ENCODE peak calls at places on chromosomes 13 and 19, in nine cellular contexts. One of them, this sample, is unnamed. For H3K9me3 and H3K4me1, the result is how much of the 10 kb centered on the place peaks cover.

GRCh38 chr13:109737606-109738005 is 48.8 kb downstream of the IRS2 start:
- DNase-seq in cardiac muscle cell: peak
- DNase-seq in uterus: no peak
- DNase-seq in tibial artery: no peak
- DNase-seq in CD8-positive, alpha-beta T cell: no peak
- DNase-seq in fibroblast of lung: peak
- DNase-seq in GM12878: no peak
- DNase-seq in effector memory CD4-positive, alpha-beta T cell: no peak
- DNase-seq in prostate gland: no peak
- DNase-seq in this sample: peak

GRCh38 chr19:51799311-51799997 is 4.5 kb downstream of the FPR3 start:
- DNase-seq in cardiac muscle cell: peak
- DNase-seq in uterus: peak
- DNase-seq in tibial artery: peak
- DNase-seq in CD8-positive, alpha-beta T cell: no peak
- DNase-seq in fibroblast of lung: peak
- DNase-seq in GM12878: no peak
- DNase-seq in effector memory CD4-positive, alpha-beta T cell: no peak
- DNase-seq in prostate gland: peak
- DNase-seq in this sample: peak

GRCh38 chr13:23630349-23631093 is 60.3 kb downstream of the TNFRSF19 start:
- DNase-seq in cardiac muscle cell: no peak
- DNase-seq in uterus: no peak
- DNase-seq in tibial artery: no peak
- DNase-seq in CD8-positive, alpha-beta T cell: no peak
- DNase-seq in fibroblast of lung: no peak
- DNase-seq in GM12878: no peak
- DNase-seq in effector memory CD4-positive, alpha-beta T cell: no peak
- DNase-seq in prostate gland: no peak
- DNase-seq in this sample: no peak

GRCh38 chr19:5395996-5396939 is 55.7 kb upstream of the PTPRS start:
- DNase-seq in cardiac muscle cell: no peak
- DNase-seq in uterus: no peak
- DNase-seq in tibial artery: no peak
- DNase-seq in CD8-positive, alpha-beta T cell: no peak
- DNase-seq in fibroblast of lung: no peak
- DNase-seq in GM12878: no peak
- DNase-seq in effector memory CD4-positive, alpha-beta T cell: no peak
- DNase-seq in prostate gland: no peak
- DNase-seq in this sample: no peak

GRCh38 chr13:77351326-77351725 is 24.4 kb upstream of the MYCBP2 start:
- DNase-seq in cardiac muscle cell: no peak
- DNase-seq in uterus: no peak
- DNase-seq in tibial artery: peak
- DNase-seq in CD8-positive, alpha-beta T cell: no peak
- DNase-seq in fibroblast of lung: no peak
- DNase-seq in GM12878: no peak
- DNase-seq in effector memory CD4-positive, alpha-beta T cell: no peak
- DNase-seq in prostate gland: no peak
- DNase-seq in this sample: no peak

GRCh38 chr19:28641395-28641794 is 571.6 kb downstream of the UQCRFS1 start:
- DNase-seq in cardiac muscle cell: no peak
- DNase-seq in uterus: no peak
- DNase-seq in tibial artery: no peak
- DNase-seq in CD8-positive, alpha-beta T cell: no peak
- DNase-seq in fibroblast of lung: no peak
- DNase-seq in GM12878: no peak
- DNase-seq in effector memory CD4-positive, alpha-beta T cell: no peak
- DNase-seq in prostate gland: no peak
- DNase-seq in this sample: no peak

GRCh38 chr19:5237190-5237780 is 103.3 kb downstream of the PTPRS start:
- DNase-seq in cardiac muscle cell: no peak
- DNase-seq in uterus: no peak
- DNase-seq in tibial artery: no peak
- DNase-seq in CD8-positive, alpha-beta T cell: no peak
- DNase-seq in fibroblast of lung: no peak
- DNase-seq in GM12878: no peak
- DNase-seq in effector memory CD4-positive, alpha-beta T cell: no peak
- DNase-seq in prostate gland: no peak
- DNase-seq in this sample: no peak

GRCh38 chr13:44075113-44075512 is 195.4 kb downstream of the LACC1 start:
- DNase-seq in cardiac muscle cell: no peak
- DNase-seq in uterus: no peak
- DNase-seq in tibial artery: no peak
- DNase-seq in CD8-positive, alpha-beta T cell: no peak
- DNase-seq in fibroblast of lung: no peak
- DNase-seq in GM12878: no peak
- DNase-seq in effector memory CD4-positive, alpha-beta T cell: no peak
- DNase-seq in prostate gland: peak
- DNase-seq in this sample: no peak

GRCh38 chr19:55622242-55622969 is 2.0 kb downstream of the ZNF784 start:
- DNase-seq in cardiac muscle cell: no peak
- DNase-seq in uterus: no peak
- DNase-seq in tibial artery: no peak
- DNase-seq in CD8-positive, alpha-beta T cell: no peak
- DNase-seq in fibroblast of lung: no peak
- DNase-seq in GM12878: no peak
- DNase-seq in effector memory CD4-positive, alpha-beta T cell: no peak
- DNase-seq in prostate gland: no peak
- DNase-seq in this sample: no peak

GRCh38 chr19:14073232-14073924 is 792 bp downstream of the MISP3 start:
- DNase-seq in cardiac muscle cell: peak
- DNase-seq in uterus: peak
- DNase-seq in tibial artery: peak
- DNase-seq in CD8-positive, alpha-beta T cell: peak
- DNase-seq in fibroblast of lung: peak
- DNase-seq in GM12878: no peak
- DNase-seq in effector memory CD4-positive, alpha-beta T cell: peak
- DNase-seq in prostate gland: peak
- DNase-seq in this sample: peak

GRCh38 chr13:38686635-38687245 is at the start of gene FREM2:
- DNase-seq in cardiac muscle cell: peak
- DNase-seq in uterus: peak
- DNase-seq in tibial artery: no peak
- DNase-seq in CD8-positive, alpha-beta T cell: no peak
- DNase-seq in fibroblast of lung: peak
- DNase-seq in GM12878: no peak
- DNase-seq in effector memory CD4-positive, alpha-beta T cell: no peak
- DNase-seq in prostate gland: peak
- DNase-seq in this sample: peak

GRCh38 chr13:100525453-100526298 is 62.9 kb downstream of the GGACT start:
- DNase-seq in cardiac muscle cell: no peak
- DNase-seq in uterus: no peak
- DNase-seq in tibial artery: no peak
- DNase-seq in CD8-positive, alpha-beta T cell: no peak
- DNase-seq in fibroblast of lung: no peak
- DNase-seq in GM12878: no peak
- DNase-seq in effector memory CD4-positive, alpha-beta T cell: no peak
- DNase-seq in prostate gland: no peak
- DNase-seq in this sample: no peak

GRCh38 chr19:11563530-11563929 is 4.5 kb upstream of the ELOF1 start:
- DNase-seq in cardiac muscle cell: no peak
- DNase-seq in uterus: no peak
- DNase-seq in tibial artery: no peak
- DNase-seq in CD8-positive, alpha-beta T cell: no peak
- DNase-seq in fibroblast of lung: no peak
- DNase-seq in GM12878: no peak
- DNase-seq in effector memory CD4-positive, alpha-beta T cell: no peak
- DNase-seq in prostate gland: no peak
- DNase-seq in this sample: no peak

GRCh38 chr19:584240-585001 is 5.3 kb upstream of the HCN2 start:
- DNase-seq in cardiac muscle cell: peak
- DNase-seq in uterus: peak
- DNase-seq in tibial artery: no peak
- DNase-seq in CD8-positive, alpha-beta T cell: peak
- DNase-seq in fibroblast of lung: peak
- DNase-seq in GM12878: no peak
- DNase-seq in effector memory CD4-positive, alpha-beta T cell: peak
- DNase-seq in prostate gland: no peak
- DNase-seq in this sample: peak

GRCh38 chr13:48009298-48009697 is 8.2 kb upstream of the SUCLA2 start:
- DNase-seq in cardiac muscle cell: peak
- DNase-seq in uterus: no peak
- DNase-seq in tibial artery: no peak
- DNase-seq in CD8-positive, alpha-beta T cell: no peak
- DNase-seq in fibroblast of lung: peak
- DNase-seq in GM12878: no peak
- DNase-seq in effector memory CD4-positive, alpha-beta T cell: no peak
- DNase-seq in prostate gland: no peak
- DNase-seq in this sample: peak

GRCh38 chr19:8145969-8146368 is 3.4 kb downstream of the FBN3 start:
- DNase-seq in cardiac muscle cell: no peak
- DNase-seq in uterus: no peak
- DNase-seq in tibial artery: no peak
- DNase-seq in CD8-positive, alpha-beta T cell: no peak
- DNase-seq in fibroblast of lung: no peak
- DNase-seq in GM12878: no peak
- DNase-seq in effector memory CD4-positive, alpha-beta T cell: no peak
- DNase-seq in prostate gland: no peak
- DNase-seq in this sample: no peak

DNA sequence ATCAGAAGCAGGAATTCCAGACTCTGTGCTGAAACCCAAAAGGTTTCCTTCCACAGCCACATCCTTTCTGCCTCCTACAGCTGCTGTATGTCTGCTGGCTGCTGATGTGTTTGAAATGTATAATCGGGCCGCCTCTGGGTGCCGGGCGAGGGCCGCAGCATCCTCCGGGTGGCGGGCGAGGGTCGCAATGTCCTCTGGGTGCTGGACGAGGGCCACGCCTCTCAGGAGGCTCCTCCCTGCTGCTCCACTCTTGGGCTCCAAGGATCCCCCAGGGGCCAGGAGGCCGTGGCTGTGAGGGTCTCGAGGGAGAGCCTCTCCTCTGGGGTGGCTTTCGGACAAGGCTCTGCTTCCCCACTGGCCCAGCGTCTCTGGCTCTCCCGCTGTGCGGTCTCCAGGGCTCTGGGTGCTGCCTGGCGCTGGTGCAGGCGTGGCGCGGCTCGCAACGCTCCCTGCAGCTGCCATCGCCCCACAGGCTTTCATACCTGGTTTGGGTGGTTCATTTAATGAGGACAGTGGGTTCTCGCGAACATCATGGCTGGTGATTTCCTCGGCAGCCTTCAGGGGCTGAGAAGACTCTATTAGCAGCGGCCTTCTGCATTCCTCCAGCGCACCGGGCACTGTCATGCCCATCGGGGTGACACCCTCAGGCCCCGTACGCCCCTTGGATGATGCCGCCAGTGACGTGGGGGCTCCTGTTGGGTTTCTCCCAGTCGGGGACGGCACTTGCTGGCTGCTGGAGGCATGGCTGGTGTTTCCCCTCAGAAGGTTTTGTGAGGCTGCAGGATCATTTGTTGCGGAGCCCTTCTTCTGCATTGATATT is 41.8 kb upstream of the GRTP1 start:
- DNase-seq in cardiac muscle cell: no peak
- DNase-seq in uterus: peak
- DNase-seq in tibial artery: no peak
- DNase-seq in CD8-positive, alpha-beta T cell: no peak
- DNase-seq in fibroblast of lung: peak
- DNase-seq in GM12878: no peak
- DNase-seq in effector memory CD4-positive, alpha-beta T cell: no peak
- DNase-seq in prostate gland: no peak
- DNase-seq in this sample: no peak
- H3K4me3 ChIP-seq in cardiac muscle cell: no peak
- H3K4me3 ChIP-seq in uterus: no peak
- H3K4me3 ChIP-seq in tibial artery: no peak
- H3K4me3 ChIP-seq in CD8-positive, alpha-beta T cell: no peak
- H3K4me3 ChIP-seq in fibroblast of lung: no peak
- H3K4me3 ChIP-seq in GM12878: no peak
- H3K4me3 ChIP-seq in effector memory CD4-positive, alpha-beta T cell: no peak
- H3K4me3 ChIP-seq in prostate gland: no peak
- H3K4me3 ChIP-seq in this sample: no peak

GRCh38 chr13:111850976-111851375 is 216.0 kb upstream of the SOX1 start:
- DNase-seq in cardiac muscle cell: no peak
- DNase-seq in uterus: no peak
- DNase-seq in tibial artery: no peak
- DNase-seq in CD8-positive, alpha-beta T cell: no peak
- DNase-seq in fibroblast of lung: no peak
- DNase-seq in GM12878: no peak
- DNase-seq in effector memory CD4-positive, alpha-beta T cell: no peak
- DNase-seq in prostate gland: no peak
- DNase-seq in this sample: no peak
- H3K9me3 ChIP-seq in cardiac muscle cell: under half
- H3K9me3 ChIP-seq in uterus: under half
- H3K9me3 ChIP-seq in tibial artery: under half
- H3K9me3 ChIP-seq in CD8-positive, alpha-beta T cell: under half
- H3K9me3 ChIP-seq in fibroblast of lung: under half
- H3K9me3 ChIP-seq in GM12878: under half
- H3K9me3 ChIP-seq in effector memory CD4-positive, alpha-beta T cell: under half
- H3K9me3 ChIP-seq in prostate gland: under half
- H3K9me3 ChIP-seq in this sample: under half

GRCh38 chr19:33245948-33246728 is 20.5 kb upstream of the SLC7A10 start:
- DNase-seq in cardiac muscle cell: peak
- DNase-seq in uterus: no peak
- DNase-seq in tibial artery: no peak
- DNase-seq in CD8-positive, alpha-beta T cell: no peak
- DNase-seq in fibroblast of lung: peak
- DNase-seq in GM12878: no peak
- DNase-seq in effector memory CD4-positive, alpha-beta T cell: no peak
- DNase-seq in prostate gland: no peak
- DNase-seq in this sample: no peak
- H3K4me1 ChIP-seq in cardiac muscle cell: under half
- H3K4me1 ChIP-seq in uterus: under half
- H3K4me1 ChIP-seq in tibial artery: under half
- H3K4me1 ChIP-seq in CD8-positive, alpha-beta T cell: under half
- H3K4me1 ChIP-seq in fibroblast of lung: under half
- H3K4me1 ChIP-seq in GM12878: under half
- H3K4me1 ChIP-seq in effector memory CD4-positive, alpha-beta T cell: under half
- H3K4me1 ChIP-seq in prostate gland: under half
- H3K4me1 ChIP-seq in this sample: under half

GRCh38 chr19:1856345-1856697 is 7.1 kb downstream of the KLF16 start:
- DNase-seq in cardiac muscle cell: no peak
- DNase-seq in uterus: no peak
- DNase-seq in tibial artery: no peak
- DNase-seq in CD8-positive, alpha-beta T cell: no peak
- DNase-seq in fibroblast of lung: no peak
- DNase-seq in GM12878: no peak
- DNase-seq in effector memory CD4-positive, alpha-beta T cell: no peak
- DNase-seq in prostate gland: no peak
- DNase-seq in this sample: no peak

GRCh38 chr19:1859319-1859718 is 4.1 kb downstream of the KLF16 start:
- DNase-seq in cardiac muscle cell: no peak
- DNase-seq in uterus: no peak
- DNase-seq in tibial artery: no peak
- DNase-seq in CD8-positive, alpha-beta T cell: no peak
- DNase-seq in fibroblast of lung: no peak
- DNase-seq in GM12878: no peak
- DNase-seq in effector memory CD4-positive, alpha-beta T cell: no peak
- DNase-seq in prostate gland: no peak
- DNase-seq in this sample: no peak

GRCh38 chr19:1856698-1857603 is 6.4 kb downstream of the KLF16 start:
- DNase-seq in cardiac muscle cell: peak
- DNase-seq in uterus: peak
- DNase-seq in tibial artery: peak
- DNase-seq in CD8-positive, alpha-beta T cell: no peak
- DNase-seq in fibroblast of lung: peak
- DNase-seq in GM12878: no peak
- DNase-seq in effector memory CD4-positive, alpha-beta T cell: no peak
- DNase-seq in prostate gland: peak
- DNase-seq in this sample: peak

GRCh38 chr19:1858412-1859081 is 4.8 kb downstream of the KLF16 start:
- DNase-seq in cardiac muscle cell: no peak
- DNase-seq in uterus: no peak
- DNase-seq in tibial artery: no peak
- DNase-seq in CD8-positive, alpha-beta T cell: no peak
- DNase-seq in fibroblast of lung: no peak
- DNase-seq in GM12878: no peak
- DNase-seq in effector memory CD4-positive, alpha-beta T cell: no peak
- DNase-seq in prostate gland: no peak
- DNase-seq in this sample: no peak

GRCh38 chr19:1857648-1858326 is 5.6 kb downstream of the KLF16 start:
- DNase-seq in cardiac muscle cell: no peak
- DNase-seq in uterus: no peak
- DNase-seq in tibial artery: no peak
- DNase-seq in CD8-positive, alpha-beta T cell: no peak
- DNase-seq in fibroblast of lung: no peak
- DNase-seq in GM12878: no peak
- DNase-seq in effector memory CD4-positive, alpha-beta T cell: no peak
- DNase-seq in prostate gland: no peak
- DNase-seq in this sample: no peak
- H3K4me3 ChIP-seq in cardiac muscle cell: peak
- H3K4me3 ChIP-seq in uterus: peak
- H3K4me3 ChIP-seq in tibial artery: peak
- H3K4me3 ChIP-seq in CD8-positive, alpha-beta T cell: no peak
- H3K4me3 ChIP-seq in fibroblast of lung: no peak
- H3K4me3 ChIP-seq in GM12878: peak
- H3K4me3 ChIP-seq in effector memory CD4-positive, alpha-beta T cell: no peak
- H3K4me3 ChIP-seq in prostate gland: no peak
- H3K4me3 ChIP-seq in this sample: no peak